ENCODE peak calls at places on chromosomes 16 and 17, in six cellular contexts. I is breast epithelium, N is IMR-90, Y is adrenal gland, C is lower leg skin, G is body of pancreas. M is an unnamed sample.

GRCh38 chr16:1113889-1114526 is 18.0 kb upstream of the C1QTNF8 start:
- DNase-seq in Y (no peak), N (no peak), I (no peak), G (no peak), C (no peak), M (no peak)

GRCh38 chr17:28875856-28876564 is 21.2 kb downstream of the ERAL1 start:
- DNase-seq in I (no peak), G (no peak), C (no peak), Y (no peak), N (no peak), M (no peak)

GRCh38 chr17:47882247-47882646 is 13.8 kb upstream of the SP2 start:
- DNase-seq in I (peak), N (peak), C (no peak), Y (peak), G (no peak), M (peak)

GRCh38 chr17:2964028-2964356 is 99.4 kb downstream of the OR1D5 start:
- DNase-seq in G (no peak), N (no peak), C (no peak), I (no peak), Y (no peak), M (no peak)

GRCh38 chr16:60217787-60218186 is 1483.7 kb upstream of the GOT2 start:
- DNase-seq in N (no peak), Y (no peak), C (no peak), I (no peak), G (no peak), M (no peak)

GRCh38 chr17:79459003-79459655 is 151.7 kb downstream of the RBFOX3 start:
- DNase-seq in Y (no peak), C (no peak), G (no peak), N (no peak), I (no peak), M (no peak)

GRCh38 chr17:61782683-61783082 is 80.6 kb downstream of the BRIP1 start:
- DNase-seq in C (no peak), Y (no peak), N (no peak), I (no peak), G (no peak), M (no peak)

GRCh38 chr17:7824021-7824924 is 9.7 kb upstream of the KDM6B start:
- DNase-seq in G (no peak), I (no peak), Y (peak), N (no peak), C (no peak), M (no peak)

GRCh38 chr16:14121135-14121534 is 50.0 kb downstream of the MRTFB start:
- DNase-seq in Y (no peak), N (no peak), G (no peak), C (no peak), I (no peak), M (no peak)

GRCh38 chr17:21003007-21003621 is 39.7 kb downstream of the USP22 start:
- DNase-seq in G (no peak), C (no peak), Y (no peak), N (no peak), I (no peak), M (no peak)

GRCh38 chr17:15651583-15652110 is 32.1 kb upstream of the FBXW10B start:
- DNase-seq in G (peak), I (peak), Y (peak), N (peak), C (peak), M (peak)

GRCh38 chr16:73033271-73033998 is 14.5 kb downstream of the ZFHX3 start:
- DNase-seq in G (no peak), I (no peak), N (no peak), Y (no peak), C (no peak), M (no peak)

GRCh38 chr16:89707695-89708094 is 6.2 kb upstream of the SPATA2L start:
- DNase-seq in C (no peak), I (no peak), G (no peak), Y (no peak), N (no peak), M (no peak)

GRCh38 chr16:56107944-56108583 is 83.2 kb upstream of the GNAO1 start:
- DNase-seq in Y (no peak), G (no peak), C (no peak), N (no peak), I (no peak), M (no peak)

GRCh38 chr16:16861546-16861945 is 482.6 kb downstream of the NPIPA7 start:
- DNase-seq in Y (peak), C (peak), N (peak), G (peak), I (peak), M (peak)

GRCh38 chr17:57966875-57967274 is 11.7 kb upstream of the CUEDC1 start:
- DNase-seq in Y (no peak), G (no peak), N (no peak), I (no peak), C (no peak), M (no peak)

GRCh38 chr17:47708864-47709541 is 15.0 kb downstream of the TBKBP1 start:
- DNase-seq in N (peak), C (no peak), G (peak), Y (peak), I (no peak), M (no peak)

GRCh38 chr17:27531469-27531948 is 75.3 kb downstream of the KSR1 start:
- DNase-seq in I (no peak), Y (no peak), C (no peak), N (no peak), G (no peak), M (no peak)

GRCh38 chr17:28242791-28243190 is 76.2 kb upstream of the TMEM97 start:
- DNase-seq in G (no peak), Y (no peak), C (no peak), N (no peak), I (no peak), M (no peak)

GRCh38 chr17:29256735-29257466 is 10.2 kb downstream of the CRYBA1 start:
- DNase-seq in G (no peak), C (no peak), Y (no peak), N (peak), I (no peak), M (no peak)

GRCh38 chr16:74868501-74868900 is 93.9 kb upstream of the FA2H start:
- DNase-seq in C (no peak), G (no peak), N (peak), I (no peak), Y (no peak), M (no peak)

GRCh38 chr16:4369006-4369766 is 2.5 kb upstream of the VASN start:
- DNase-seq in G (no peak), C (no peak), N (peak), I (peak), Y (peak), M (peak)

GRCh38 chr17:57187391-57187790 is 68.9 kb upstream of the MSI2 start:
- DNase-seq in Y (no peak), C (no peak), N (no peak), G (no peak), I (no peak), M (no peak)

GRCh38 chr16:80716564-80717139 is 87.7 kb downstream of the CDYL2 start:
- DNase-seq in I (no peak), C (no peak), N (no peak), Y (no peak), G (no peak), M (no peak)

GRCh38 chr16:80718480-80719220 is 85.7 kb downstream of the CDYL2 start:
- DNase-seq in C (peak), G (peak), I (peak), N (peak), Y (peak), M (peak)

GRCh38 chr16:80720759-80721470 is 83.5 kb downstream of the CDYL2 start:
- DNase-seq in G (no peak), C (no peak), Y (no peak), N (no peak), I (no peak), M (no peak)

GRCh38 chr16:80717611-80718010 is 86.8 kb downstream of the CDYL2 start:
- DNase-seq in Y (no peak), N (no peak), I (no peak), G (peak), C (no peak), M (no peak)

GRCh38 chr16:80719573-80719972 is 84.8 kb downstream of the CDYL2 start:
- DNase-seq in Y (no peak), G (no peak), C (no peak), I (no peak), N (no peak), M (no peak)
- TF ChIP-seq POLR2A in Y (no peak), G (no peak), C (no peak), I (no peak), N (no peak), M (no peak)

GRCh38 chr16:2973081-2973480 is 3.9 kb downstream of the PAQR4 start:
- DNase-seq in Y (peak), I (no peak), G (no peak), N (no peak), C (no peak), M (no peak)

GRCh38 chr16:2969545-2970521 is 685 bp downstream of the PAQR4 start:
- DNase-seq in G (peak), I (peak), N (peak), Y (peak), C (no peak), M (peak)

GRCh38 chr16:2970563-2970962 is 1.4 kb downstream of the PAQR4 start:
- DNase-seq in C (no peak), Y (no peak), N (no peak), I (no peak), G (no peak), M (no peak)

GRCh38 chr16:2971985-2972784 is 3.0 kb downstream of the PAQR4 start:
- DNase-seq in N (no peak), G (no peak), Y (no peak), C (no peak), I (no peak), M (no peak)

DNA sequence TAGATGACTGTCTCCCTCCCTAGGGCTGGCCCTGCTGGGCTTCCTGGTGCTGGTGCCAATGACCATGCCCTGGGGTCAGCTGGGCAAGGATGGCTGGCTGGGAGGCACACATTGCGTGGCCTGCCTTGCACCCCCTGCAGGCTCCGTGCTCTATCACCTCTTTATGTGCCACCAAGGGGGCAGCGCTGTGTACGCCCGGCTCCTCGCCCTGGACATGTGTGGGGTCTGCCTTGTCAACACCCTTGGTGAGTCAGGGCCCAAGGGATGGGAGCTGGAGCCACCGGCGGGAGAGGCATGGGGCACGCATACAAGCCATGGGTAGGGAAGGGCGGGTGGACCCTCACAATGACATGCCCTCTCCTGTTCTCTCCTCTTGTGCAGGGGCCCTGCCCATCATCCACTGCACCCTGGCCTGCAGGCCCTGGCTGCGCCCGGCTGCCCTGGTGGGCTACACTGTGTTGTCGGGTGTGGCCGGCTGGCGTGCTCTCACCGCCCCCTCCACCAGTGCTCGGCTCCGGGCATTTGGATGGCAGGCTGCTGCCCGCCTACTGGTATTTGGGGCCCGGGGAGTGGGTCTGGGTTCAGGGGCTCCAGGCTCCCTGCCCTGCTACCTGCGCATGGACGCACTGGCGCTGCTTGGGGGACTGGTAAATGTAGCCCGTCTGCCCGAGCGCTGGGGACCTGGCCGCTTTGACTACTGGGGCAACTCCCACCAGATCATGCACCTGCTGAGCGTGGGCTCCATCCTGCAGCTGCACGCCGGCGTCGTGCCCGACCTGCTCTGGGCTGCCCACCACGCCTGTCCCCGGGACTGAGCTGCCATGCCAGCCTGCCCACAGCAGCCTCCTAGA is 2.2 kb downstream of the PAQR4 start:
- DNase-seq in I (no peak), Y (no peak), N (no peak), C (no peak), G (no peak), M (no peak)
- TF ChIP-seq POLR2A in I (no peak), Y (no peak), N (no peak), C (no peak), G (no peak), M (no peak)

GRCh38 chr16:21301168-21301894 is 23.2 kb upstream of the CRYM start:
- DNase-seq in C (peak), G (peak), N (peak), I (peak), Y (peak), M (peak)
- TF ChIP-seq POLR2A in C (no peak), G (peak), N (peak), I (no peak), Y (peak), M (peak)

GRCh38 chr16:29708917-29709600 is 30.1 kb downstream of the QPRT start:
- DNase-seq in N (no peak), Y (no peak), C (no peak), I (no peak), G (no peak), M (no peak)
- TF ChIP-seq POLR2A in N (no peak), Y (no peak), C (no peak), I (no peak), G (no peak), M (no peak)

GRCh38 chr17:73231363-73231762 is 30.3 kb downstream of the CPSF4L start:
- DNase-seq in N (peak), G (no peak), Y (no peak), C (no peak), I (no peak), M (peak)

GRCh38 chr17:73230088-73230487 is 31.6 kb downstream of the CPSF4L start:
- DNase-seq in N (no peak), I (no peak), C (no peak), Y (no peak), G (no peak), M (no peak)

GRCh38 chr17:73232587-73233373 is 28.9 kb downstream of the CPSF4L start:
- DNase-seq in I (no peak), Y (peak), C (peak), N (peak), G (peak), M (peak)

GRCh38 chr17:73234746-73235145 is 26.9 kb downstream of the CPSF4L start:
- DNase-seq in I (no peak), G (no peak), C (no peak), N (no peak), Y (no peak), M (no peak)

DNA sequence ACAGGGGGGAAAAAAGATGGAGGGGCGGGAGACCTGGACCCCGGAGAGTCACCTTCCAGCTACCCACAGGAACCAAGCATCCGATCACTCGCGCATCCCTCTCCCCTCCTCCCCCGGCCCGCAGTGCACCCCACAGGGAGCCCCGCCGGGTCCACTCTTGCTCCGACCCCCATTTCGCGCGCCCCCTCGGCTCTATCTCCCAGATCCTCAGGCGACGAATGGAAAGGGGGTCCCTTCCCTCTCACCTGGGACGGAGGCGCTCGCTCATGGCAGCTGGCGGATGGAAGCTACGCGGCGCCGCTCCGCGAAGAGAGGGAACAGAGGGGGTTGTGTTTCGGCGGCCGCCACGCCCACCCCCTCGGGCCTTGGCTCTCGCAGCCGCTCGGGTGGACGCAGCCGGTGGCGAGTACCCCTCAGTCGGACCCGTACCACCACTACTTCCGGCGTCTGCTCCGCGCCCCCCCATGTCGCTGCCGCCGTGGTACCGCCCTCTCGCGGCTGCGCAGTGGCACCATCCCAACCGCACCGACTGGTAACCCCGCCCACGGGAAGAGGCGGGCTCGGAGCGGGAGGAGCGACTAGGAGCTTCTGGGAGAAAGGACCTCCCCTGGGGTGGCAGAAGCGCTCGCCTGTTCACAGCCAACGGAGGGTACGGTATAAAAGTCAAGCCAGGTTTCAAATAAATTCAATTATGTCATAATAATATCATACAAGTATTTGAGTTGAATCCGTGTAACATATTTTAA is 29.7 kb downstream of the CPSF4L start:
- DNase-seq in Y (peak), I (peak), C (peak), N (peak), G (peak), M (peak)
- TF ChIP-seq POLR2A in Y (peak), I (peak), C (no peak), N (peak), G (peak), M (peak)

GRCh38 chr17:38674749-38675615 is at the start of gene EPOP:
- DNase-seq in N (peak), Y (peak), C (peak), G (peak), I (peak), M (peak)
- TF ChIP-seq POLR2A in N (peak), Y (peak), C (no peak), G (peak), I (no peak), M (peak)

GRCh38 chr17:1002412-1002753 is 5.5 kb downstream of the TIMM22 start:
- DNase-seq in I (no peak), G (no peak), N (peak), Y (no peak), C (no peak), M (no peak)

GRCh38 chr17:1002771-1003555 is 6.0 kb downstream of the TIMM22 start:
- DNase-seq in Y (peak), G (no peak), C (no peak), I (no peak), N (peak), M (no peak)

GRCh38 chr17:1003633-1003971 is 6.7 kb downstream of the TIMM22 start:
- DNase-seq in Y (peak), C (no peak), I (no peak), N (no peak), G (no peak), M (no peak)

GRCh38 chr17:1000597-1001490 is 3.9 kb downstream of the TIMM22 start:
- DNase-seq in G (no peak), N (peak), I (peak), C (no peak), Y (peak), M (no peak)

GRCh38 chr17:1001640-1002411 is 4.9 kb downstream of the TIMM22 start:
- DNase-seq in G (no peak), C (no peak), N (peak), I (no peak), Y (peak), M (no peak)
- TF ChIP-seq POLR2A in G (no peak), C (no peak), N (no peak), I (no peak), Y (no peak), M (no peak)

GRCh38 chr17:42312285-42313130 is 24.2 kb downstream of the STAT5A start:
- DNase-seq in I (peak), N (peak), C (peak), G (peak), Y (peak), M (no peak)

GRCh38 chr17:42313389-42313772 is 25.1 kb downstream of the STAT5A start:
- DNase-seq in C (no peak), G (no peak), N (no peak), I (no peak), Y (no peak), M (no peak)

GRCh38 chr17:42312035-42312284 is 23.7 kb downstream of the STAT5A start:
- DNase-seq in Y (no peak), C (no peak), N (no peak), G (no peak), I (no peak), M (no peak)

GRCh38 chr17:42315402-42316156 is 27.3 kb downstream of the STAT5A start:
- DNase-seq in Y (no peak), N (no peak), G (no peak), C (no peak), I (no peak), M (no peak)

DNA sequence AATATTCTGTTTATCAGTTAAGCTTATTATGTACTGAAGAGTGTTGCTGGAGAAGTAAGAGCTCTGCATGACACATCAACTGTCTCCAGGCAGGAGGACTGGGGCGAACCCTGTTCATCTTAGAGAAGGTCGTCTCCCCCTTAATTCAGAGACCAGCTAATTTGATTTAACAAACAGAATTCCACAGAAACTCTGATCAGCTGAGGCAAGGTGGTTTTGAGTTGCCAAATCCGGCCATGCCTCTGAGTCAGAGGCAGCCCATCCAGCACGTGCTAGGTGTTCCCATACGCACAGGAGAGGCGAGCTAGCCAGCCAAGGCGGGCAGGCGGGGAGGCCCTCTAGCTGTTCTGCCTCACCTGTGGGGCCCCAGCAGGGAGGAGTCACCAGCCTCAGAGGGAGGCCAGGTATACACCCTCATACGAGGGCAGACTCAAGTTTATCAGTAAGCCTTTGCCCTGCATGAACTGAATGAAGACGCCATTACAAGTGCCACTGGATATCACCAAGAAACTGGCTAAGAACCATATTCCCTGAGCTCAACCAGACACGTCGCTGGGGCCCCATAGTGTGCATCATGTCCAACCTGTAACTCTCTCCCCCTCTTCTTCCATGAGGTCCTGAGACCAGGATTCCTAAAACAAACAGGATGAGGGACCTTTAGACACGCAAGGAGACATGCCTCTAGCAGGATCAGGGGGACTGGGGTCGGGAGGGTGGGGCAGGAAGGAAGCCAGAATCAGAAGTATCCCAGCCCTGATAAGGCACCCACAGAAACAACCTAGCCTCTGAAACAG is 25.7 kb downstream of the STAT5A start:
- DNase-seq in Y (peak), G (no peak), I (peak), N (no peak), C (peak), M (no peak)
- TF ChIP-seq POLR2A in Y (no peak), G (no peak), I (no peak), N (no peak), C (no peak), M (no peak)

GRCh38 chr16:57299719-57300386 is 15.4 kb upstream of the PLLP start:
- DNase-seq in G (peak), I (peak), Y (peak), C (peak), N (peak), M (peak)
- TF ChIP-seq POLR2A in G (peak), I (no peak), Y (peak), C (no peak), N (no peak), M (no peak)